ENCODE peak calls at places on chromosomes 12 and 14, in seven cellular contexts. P, Z, A, T, N, S and F are unnamed samples.
A peak's percentile ranks its signal among the peaks of the same experiment; 100 is the strongest.

GRCh38 chr14:37493606-37494005 is 101.4 kb downstream of the FOXA1 start:
- DNase-seq in P (peak; percentile 33), Z (no peak), A (no peak), T (no peak), N (no peak), S (no peak), F (no peak)

GRCh38 chr12:120720234-120720968 is 5.2 kb upstream of the ACADS start:
- DNase-seq in P (peak; percentile 71), Z (no peak), A (peak; percentile 70), T (no peak), N (peak; percentile 55), S (peak; percentile 88), F (no peak)

GRCh38 chr12:12333407-12333831 is 16.6 kb downstream of the MANSC1 start:
- DNase-seq in P (peak; percentile 92), Z (no peak), A (no peak), T (no peak), N (no peak), S (peak; percentile 75), F (no peak)

GRCh38 chr12:977163-977562 is 13.9 kb upstream of the ERC1 start:
- DNase-seq in P (no peak), Z (no peak), A (no peak), T (no peak), N (no peak), S (no peak), F (no peak)

GRCh38 chr14:52875707-52876106 is 75.1 kb downstream of the FERMT2 start:
- DNase-seq in P (no peak), Z (no peak), A (no peak), T (no peak), N (no peak), S (peak; percentile 33), F (no peak)

GRCh38 chr12:95815635-95816212 is 25.2 kb upstream of the NTN4 start:
- DNase-seq in P (peak; percentile 62), Z (no peak), A (no peak), T (no peak), N (no peak), S (peak; percentile 55), F (peak; percentile 42)

GRCh38 chr12:48053883-48054282 is 49.6 kb upstream of the COL2A1 start:
- DNase-seq in P (no peak), Z (no peak), A (no peak), T (no peak), N (no peak), S (no peak), F (peak; percentile 73)

GRCh38 chr12:129901256-129901655 is 2.6 kb downstream of the TMEM132D start:
- DNase-seq in P (no peak), Z (no peak), A (no peak), T (no peak), N (no peak), S (no peak), F (no peak)

GRCh38 chr12:47812797-47813490 is 6.8 kb downstream of the HDAC7 start:
- DNase-seq in P (peak; percentile 83), Z (peak; percentile 73), A (peak; percentile 91), T (peak; percentile 94), N (peak; percentile 70), S (peak; percentile 91), F (peak; percentile 93)

GRCh38 chr14:35299708-35300107 is 7.5 kb downstream of the PSMA6 start:
- DNase-seq in P (no peak), Z (no peak), A (no peak), T (no peak), N (no peak), S (no peak), F (no peak)

GRCh38 chr12:4287325-4288290 is 14.0 kb downstream of the CCND2 start:
- DNase-seq in P (no peak), Z (no peak), A (peak; percentile 25), T (no peak), N (no peak), S (no peak), F (no peak)

GRCh38 chr12:125652689-125653088 is 587.5 kb downstream of the AACS start:
- DNase-seq in P (no peak), Z (no peak), A (no peak), T (no peak), N (no peak), S (no peak), F (no peak)

GRCh38 chr14:71666579-71667145 is 265.6 kb upstream of the RGS6 start:
- DNase-seq in P (no peak), Z (no peak), A (no peak), T (no peak), N (no peak), S (no peak), F (no peak)

GRCh38 chr12:112869091-112869490 is 37.7 kb upstream of the OAS1 start:
- DNase-seq in P (no peak), Z (no peak), A (no peak), T (no peak), N (no peak), S (no peak), F (no peak)

GRCh38 chr12:11749943-11750690 is 100.6 kb downstream of the ETV6 start:
- DNase-seq in P (no peak), Z (peak; percentile 87), A (peak; percentile 43), T (peak; percentile 54), N (no peak), S (no peak), F (no peak)

GRCh38 chr12:48817957-48818830 is at the start of gene CACNB3:
- DNase-seq in P (peak; percentile 43), Z (no peak), A (peak; percentile 66), T (peak; percentile 78), N (peak; percentile 79), S (peak; percentile 55), F (peak; percentile 73)

GRCh38 chr12:30643366-30643765 is 52.3 kb downstream of the IPO8 start:
- DNase-seq in P (peak; percentile 21), Z (no peak), A (no peak), T (no peak), N (no peak), S (no peak), F (no peak)

GRCh38 chr12:15862840-15863239 is 19.3 kb upstream of the STRAP start:
- DNase-seq in P (no peak), Z (no peak), A (no peak), T (no peak), N (no peak), S (no peak), F (no peak)

GRCh38 chr14:75542585-75543091 is 20.4 kb downstream of the BATF start:
- DNase-seq in P (no peak), Z (no peak), A (peak; percentile 81), T (peak; percentile 67), N (no peak), S (peak; percentile 85), F (no peak)

GRCh38 chr12:59850268-59850667 is 254.4 kb downstream of the SLC16A7 start:
- DNase-seq in P (no peak), Z (no peak), A (no peak), T (no peak), N (no peak), S (no peak), F (no peak)

GRCh38 chr12:71469235-71469873 is 29.8 kb downstream of the LGR5 start:
- DNase-seq in P (peak; percentile 69), Z (no peak), A (no peak), T (no peak), N (peak; percentile 70), S (peak; percentile 79), F (peak; percentile 45)

GRCh38 chr12:110249716-110250225 is 31.3 kb upstream of the ATP2A2 start:
- DNase-seq in P (no peak), Z (peak; percentile 13), A (no peak), T (peak; percentile 66), N (no peak), S (peak; percentile 18), F (no peak)

GRCh38 chr14:39417014-39417413 is 15.2 kb downstream of the FBXO33 start:
- DNase-seq in P (no peak), Z (no peak), A (no peak), T (peak; percentile 37), N (peak; percentile 49), S (peak; percentile 47), F (no peak)

GRCh38 chr12:108967869-108968540 is 52.9 kb downstream of the SVOP start:
- DNase-seq in P (no peak), Z (no peak), A (no peak), T (peak; percentile 30), N (no peak), S (peak; percentile 16), F (peak; percentile 4)

GRCh38 chr12:55729592-55730446 is 1.0 kb upstream of the CD63 start:
- DNase-seq in P (peak; percentile 94), Z (no peak), A (peak; percentile 92), T (peak; percentile 96), N (peak; percentile 94), S (peak; percentile 98), F (peak; percentile 91)

GRCh38 chr12:109698820-109699219 is 14.8 kb upstream of the FAM222A start:
- DNase-seq in P (no peak), Z (no peak), A (no peak), T (no peak), N (no peak), S (no peak), F (no peak)

GRCh38 chr12:131242741-131243496 is 289.2 kb downstream of the ADGRD1 start:
- DNase-seq in P (no peak), Z (peak; percentile 59), A (no peak), T (peak; percentile 5), N (peak; percentile 86), S (no peak), F (no peak)

GRCh38 chr12:27319848-27320247 is 12.8 kb upstream of the BMAL2 start:
- DNase-seq in P (no peak), Z (no peak), A (no peak), T (no peak), N (no peak), S (peak; percentile 25), F (no peak)

GRCh38 chr12:27324452-27324999 is 8.1 kb upstream of the BMAL2 start:
- DNase-seq in P (no peak), Z (no peak), A (no peak), T (no peak), N (no peak), S (no peak), F (no peak)

GRCh38 chr12:27316947-27317346 is 15.7 kb upstream of the BMAL2 start:
- DNase-seq in P (peak; percentile 42), Z (no peak), A (no peak), T (no peak), N (no peak), S (no peak), F (peak; percentile 23)

GRCh38 chr12:27319394-27319793 is 13.2 kb upstream of the BMAL2 start:
- DNase-seq in P (peak; percentile 89), Z (no peak), A (no peak), T (no peak), N (no peak), S (peak; percentile 56), F (peak; percentile 20)
- H3K4me3 ChIP-seq in P (no peak overlapping the region), Z (no peak overlapping the region), A (no peak overlapping the region), T (no peak overlapping the region), N (no peak overlapping the region), S (no peak overlapping the region), F (no peak overlapping the region)

GRCh38 chr14:101445278-101445677 is 116.0 kb upstream of the DIO3 start:
- DNase-seq in P (no peak), Z (no peak), A (no peak), T (no peak), N (no peak), S (no peak), F (no peak)
- H3K9me3 ChIP-seq in P (peaks cover 2% of the 10 kb centered on the region), Z (no peaks in the 10 kb centered on the region), A (no peaks in the 10 kb centered on the region), T (no peaks in the 10 kb centered on the region), N (no peaks in the 10 kb centered on the region), S (no peaks in the 10 kb centered on the region), F (no peaks in the 10 kb centered on the region)

GRCh38 chr14:29144598-29144997 is 378.0 kb downstream of the FOXG1 start:
- DNase-seq in P (peak; percentile 99), Z (no peak), A (no peak), T (no peak), N (no peak), S (peak; percentile 87), F (peak; percentile 4)
- H3K4me3 ChIP-seq in P (no peak overlapping the region), Z (no peak overlapping the region), A (no peak overlapping the region), T (no peak overlapping the region), N (no peak overlapping the region), S (no peak overlapping the region), F (no peak overlapping the region)

GRCh38 chr14:80136358-80136757 is 74.9 kb downstream of the DIO2 start:
- DNase-seq in P (peak; percentile 15), Z (no peak), A (no peak), T (no peak), N (no peak), S (no peak), F (no peak)
- H3K9me3 ChIP-seq in P (peaks cover 1% of the 10 kb centered on the region), Z (no peaks in the 10 kb centered on the region), A (no peaks in the 10 kb centered on the region), T (no peaks in the 10 kb centered on the region), N (no peaks in the 10 kb centered on the region), S (no peaks in the 10 kb centered on the region), F (no peaks in the 10 kb centered on the region)